ENCODE peak calls at places on chromosomes 12 and 14, in six cellular contexts. R, C, U, K, F and Z are unnamed samples.

GRCh38 chr14:88323520-88324199 is 591 bp upstream of the KCNK10 start:
- DNase-seq in R (no peak), C (no peak), U (no peak), K (no peak), F (no peak), Z (no peak)

GRCh38 chr12:96902076-96902475 is 5.0 kb upstream of the NEDD1 start:
- DNase-seq in R (peak), C (no peak), U (no peak), K (no peak), F (no peak), Z (peak)

GRCh38 chr12:69502342-69503081 is 32.3 kb downstream of the FRS2 start:
- DNase-seq in R (peak), C (no peak), U (no peak), K (no peak), F (no peak), Z (no peak)

GRCh38 chr12:33438890-33439586 is 581 bp downstream of the SYT10 start:
- DNase-seq in R (no peak), C (peak), U (no peak), K (no peak), F (no peak), Z (no peak)

GRCh38 chr14:65972891-65973290 is 513.3 kb upstream of the CCDC196 start:
- DNase-seq in R (no peak), C (no peak), U (no peak), K (no peak), F (no peak), Z (no peak)

GRCh38 chr12:104083769-104084475 is 19.6 kb downstream of the HCFC2 start:
- DNase-seq in R (no peak), C (no peak), U (no peak), K (peak), F (no peak), Z (no peak)

GRCh38 chr12:122293081-122293480 is 26.8 kb upstream of the VPS33A start:
- DNase-seq in R (no peak), C (no peak), U (no peak), K (peak), F (no peak), Z (no peak)

GRCh38 chr14:71415404-71415690 is 508.1 kb downstream of the PCNX1 start:
- DNase-seq in R (no peak), C (no peak), U (no peak), K (no peak), F (no peak), Z (no peak)

GRCh38 chr12:34396006-34396860 is 373.9 kb downstream of the ALG10 start:
- DNase-seq in R (no peak), C (no peak), U (no peak), K (no peak), F (no peak), Z (no peak)

GRCh38 chr14:89136587-89136986 is 280.4 kb downstream of the FOXN3 start:
- DNase-seq in R (no peak), C (no peak), U (no peak), K (no peak), F (no peak), Z (no peak)

GRCh38 chr12:124096109-124096508 is 123.1 kb downstream of the ZNF664 start:
- DNase-seq in R (no peak), C (no peak), U (no peak), K (no peak), F (no peak), Z (no peak)

GRCh38 chr12:61911113-61911512 is 349.1 kb upstream of the USP15 start:
- DNase-seq in R (no peak), C (no peak), U (no peak), K (no peak), F (no peak), Z (no peak)

GRCh38 chr12:53066594-53066978 is 12.6 kb downstream of the SPRYD3 start:
- DNase-seq in R (no peak), C (no peak), U (no peak), K (no peak), F (no peak), Z (no peak)

GRCh38 chr12:91316161-91316759 is 133.6 kb upstream of the DCN start:
- DNase-seq in R (no peak), C (no peak), U (no peak), K (no peak), F (no peak), Z (no peak)

GRCh38 chr12:2251485-2252179 is 198.8 kb downstream of the CACNA1C start:
- DNase-seq in R (no peak), C (no peak), U (no peak), K (no peak), F (no peak), Z (no peak)

GRCh38 chr14:23640524-23641141 is 4.5 kb downstream of the DHRS2 start:
- DNase-seq in R (no peak), C (no peak), U (peak), K (no peak), F (no peak), Z (no peak)

GRCh38 chr12:15682826-15683225 is 106.4 kb downstream of the EPS8 start:
- DNase-seq in R (peak), C (no peak), U (no peak), K (no peak), F (no peak), Z (no peak)

GRCh38 chr12:3897400-3897910 is 24.3 kb upstream of the PARP11 start:
- DNase-seq in R (no peak), C (no peak), U (no peak), K (no peak), F (no peak), Z (peak)

GRCh38 chr12:2737656-2738241 is 57.0 kb upstream of the FKBP4 start:
- DNase-seq in R (no peak), C (no peak), U (no peak), K (no peak), F (no peak), Z (no peak)

GRCh38 chr12:85820117-85820516 is 16.1 kb downstream of the RASSF9 start:
- DNase-seq in R (no peak), C (no peak), U (no peak), K (no peak), F (no peak), Z (no peak)

GRCh38 chr12:111546171-111546570 is 52.9 kb downstream of the ATXN2 start:
- DNase-seq in R (no peak), C (no peak), U (no peak), K (no peak), F (no peak), Z (no peak)

GRCh38 chr12:93682846-93683261 is 5.7 kb downstream of the CRADD start:
- DNase-seq in R (no peak), C (no peak), U (peak), K (no peak), F (no peak), Z (no peak)

GRCh38 chr14:28926091-28926490 is 159.5 kb downstream of the FOXG1 start:
- DNase-seq in R (no peak), C (no peak), U (no peak), K (no peak), F (no peak), Z (no peak)

GRCh38 chr14:56195727-56196126 is 77.5 kb downstream of the PELI2 start:
- DNase-seq in R (no peak), C (no peak), U (no peak), K (peak), F (peak), Z (peak)

GRCh38 chr14:96268426-96269358 is 12.7 kb downstream of the BDKRB1 start:
- DNase-seq in R (peak), C (no peak), U (no peak), K (no peak), F (no peak), Z (peak)

GRCh38 chr12:24889403-24889802 is 59.5 kb downstream of the BCAT1 start:
- DNase-seq in R (no peak), C (no peak), U (no peak), K (no peak), F (peak), Z (no peak)

GRCh38 chr12:105466901-105467598 is 136.6 kb downstream of the C12orf75 start:
- DNase-seq in R (no peak), C (no peak), U (no peak), K (no peak), F (peak), Z (no peak)

GRCh38 chr12:115966376-115966775 is 311.1 kb downstream of the MED13L start:
- DNase-seq in R (no peak), C (no peak), U (no peak), K (no peak), F (no peak), Z (no peak)

GRCh38 chr14:64303471-64303917 is 9.3 kb upstream of the ESR2 start:
- DNase-seq in R (peak), C (peak), U (peak), K (peak), F (peak), Z (peak)

GRCh38 chr14:49303952-49304516 is 282.1 kb downstream of the RPS29 start:
- DNase-seq in R (no peak), C (no peak), U (no peak), K (no peak), F (peak), Z (peak)

GRCh38 chr12:7042847-7043246 is 17.7 kb upstream of the C1S start:
- DNase-seq in R (peak), C (peak), U (peak), K (no peak), F (peak), Z (peak)

GRCh38 chr12:72271741-72272661 is at the start of gene TRHDE:
- DNase-seq in R (peak), C (no peak), U (no peak), K (no peak), F (peak), Z (no peak)

GRCh38 chr12:72747460-72747859 is 475.3 kb downstream of the TRHDE start:
- DNase-seq in R (no peak), C (no peak), U (no peak), K (no peak), F (peak), Z (no peak)

DNA sequence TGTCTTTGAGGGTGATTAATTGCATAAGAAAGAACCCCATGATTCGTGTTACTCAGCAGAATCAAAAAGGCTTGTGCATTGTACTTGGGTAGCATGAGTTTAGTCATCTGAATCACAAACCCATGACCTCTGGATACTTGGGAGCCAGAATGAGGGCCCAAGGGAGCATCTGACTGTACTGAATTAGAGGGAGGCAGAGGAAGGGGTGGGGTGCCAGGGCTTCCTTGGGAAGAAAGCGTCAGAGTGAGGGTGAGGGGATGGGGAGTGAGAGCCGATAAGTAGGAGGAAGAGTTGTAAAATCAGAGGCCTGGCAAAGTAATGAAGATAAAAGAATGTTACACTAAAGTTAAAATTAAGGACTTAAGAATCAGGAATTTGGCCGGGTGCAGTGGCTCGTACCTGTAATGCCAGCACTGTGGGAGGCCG is 29.8 kb downstream of the GPRC5D start:
- DNase-seq in R (peak), C (no peak), U (no peak), K (no peak), F (peak), Z (no peak)
- TF ChIP-seq MAX in R (no peak), C (no peak), U (no peak), K (no peak), F (no peak), Z (no peak)

GRCh38 chr14:70096866-70097265 is 91.9 kb downstream of the SLC8A3 start:
- DNase-seq in R (peak), C (no peak), U (peak), K (no peak), F (peak), Z (peak)

GRCh38 chr14:70093156-70093555 is 95.6 kb downstream of the SLC8A3 start:
- DNase-seq in R (no peak), C (no peak), U (no peak), K (no peak), F (no peak), Z (no peak)

GRCh38 chr14:70094106-70094505 is 94.6 kb downstream of the SLC8A3 start:
- DNase-seq in R (no peak), C (no peak), U (no peak), K (no peak), F (no peak), Z (no peak)

GRCh38 chr14:70097576-70098256 is 91.0 kb downstream of the SLC8A3 start:
- DNase-seq in R (no peak), C (no peak), U (no peak), K (no peak), F (no peak), Z (no peak)

GRCh38 chr14:70094631-70095030 is 94.1 kb downstream of the SLC8A3 start:
- DNase-seq in R (no peak), C (no peak), U (no peak), K (no peak), F (no peak), Z (no peak)
- H3K4me3 ChIP-seq in R (no peak), C (no peak), U (no peak), K (no peak), F (no peak), Z (no peak)

DNA sequence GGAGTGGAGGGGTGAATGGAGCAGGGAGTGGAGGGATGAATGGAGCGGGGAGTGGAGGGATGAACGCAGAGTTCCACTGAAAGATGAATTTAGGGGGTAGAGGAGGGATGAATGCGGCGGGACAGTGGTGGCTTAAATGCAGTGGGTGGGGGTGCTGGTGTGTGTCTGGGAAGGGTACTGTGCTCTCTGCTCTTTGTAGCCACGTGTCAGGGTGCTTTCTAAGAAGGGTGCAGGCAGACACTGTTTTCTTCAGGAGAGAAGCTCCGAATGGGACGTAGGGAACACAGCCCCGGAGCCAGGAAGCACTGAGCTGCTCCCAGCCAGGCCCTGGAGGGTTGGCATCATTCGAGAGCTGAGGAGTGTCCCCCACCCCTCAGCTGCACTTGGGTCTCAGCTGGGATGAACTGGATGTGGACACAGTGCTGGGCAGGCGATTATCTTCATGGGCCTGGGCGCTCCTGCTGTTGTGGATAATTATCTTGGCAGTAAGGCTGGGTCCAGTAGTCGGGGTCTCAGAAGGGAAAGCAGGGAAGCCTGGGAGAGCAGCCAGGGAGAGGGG is 9.5 kb upstream of the CEP170B start:
- DNase-seq in R (no peak), C (no peak), U (no peak), K (no peak), F (no peak), Z (no peak)
- TF ChIP-seq MYC in R (no peak), C (no peak), U (no peak), K (no peak), F (no peak), Z (no peak)

GRCh38 chr12:68375701-68376469 is 43.7 kb upstream of the MDM1 start:
- DNase-seq in R (no peak), C (no peak), U (no peak), K (no peak), F (no peak), Z (no peak)
- TF ChIP-seq MAX in R (no peak), C (no peak), U (no peak), K (no peak), F (no peak), Z (no peak)

GRCh38 chr14:24895243-24895583 is 154.7 kb downstream of the STXBP6 start:
- DNase-seq in R (no peak), C (no peak), U (no peak), K (no peak), F (no peak), Z (no peak)
- H3K4me3 ChIP-seq in R (no peak), C (no peak), U (no peak), K (no peak), F (no peak), Z (no peak)

DNA sequence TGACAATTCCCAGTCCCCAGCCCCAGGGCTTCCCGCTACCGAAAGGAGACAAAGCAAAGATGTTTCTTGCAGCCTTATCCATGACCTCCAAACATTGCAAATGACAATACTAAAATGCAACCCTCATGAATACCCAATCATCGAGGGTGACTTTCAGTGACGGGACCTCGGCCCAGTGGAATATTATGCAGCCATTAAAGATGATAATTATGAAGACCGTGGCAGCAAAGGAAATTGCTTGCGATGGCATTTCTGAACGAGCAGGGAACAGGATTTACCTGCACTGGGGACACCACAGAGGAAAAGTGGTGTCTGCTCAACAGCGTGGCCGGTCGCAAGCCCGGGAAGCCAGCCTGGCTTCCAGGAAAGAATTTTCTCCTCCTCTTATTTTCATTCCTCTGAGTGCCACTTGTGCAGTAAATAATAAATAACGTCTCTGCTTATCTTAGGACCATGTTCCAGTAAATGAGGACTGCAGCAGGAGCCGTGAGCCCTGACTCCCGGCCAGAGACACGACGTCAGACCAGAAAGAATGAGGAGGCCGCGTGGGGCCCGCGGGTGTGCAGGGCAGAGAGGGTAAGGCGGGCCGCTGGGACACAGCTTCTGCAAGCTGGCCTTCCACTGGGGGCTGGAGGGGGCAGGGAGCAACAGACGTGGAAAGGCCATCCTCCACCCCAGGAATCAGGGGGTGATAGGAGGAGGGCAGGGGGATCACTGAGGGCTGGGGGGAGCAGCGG is 6.6 kb downstream of the C14orf180 start:
- DNase-seq in R (no peak), C (no peak), U (no peak), K (no peak), F (no peak), Z (no peak)
- TF ChIP-seq MYC in R (no peak), C (no peak), U (no peak), K (no peak), F (no peak), Z (no peak)

GRCh38 chr12:132478845-132479244 is 11.1 kb upstream of the FBRSL1 start:
- DNase-seq in R (no peak), C (no peak), U (no peak), K (no peak), F (no peak), Z (peak)
- TF ChIP-seq MAX in R (no peak), C (no peak), U (no peak), K (no peak), F (no peak), Z (no peak)